ENCODE peak calls at places on chromosome 3, in four cellular contexts. One of them, this sample, is unnamed.

GRCh38 chr3:16468114-16469098 is 45.1 kb downstream of the RFTN1 start:
- DNase-seq in K562: no peak
- DNase-seq in H1: no peak
- DNase-seq in HepG2: no peak
- DNase-seq in this sample: no peak

GRCh38 chr3:173553635-173554280 is 156.2 kb downstream of the NLGN1 start:
- DNase-seq in K562: peak
- DNase-seq in H1: no peak
- DNase-seq in HepG2: peak
- DNase-seq in this sample: peak

GRCh38 chr3:31709005-31709404 is 176.3 kb downstream of the STT3B start:
- DNase-seq in K562: no peak
- DNase-seq in H1: no peak
- DNase-seq in HepG2: no peak
- DNase-seq in this sample: no peak

GRCh38 chr3:140219923-140220452 is 285.0 kb downstream of the CLSTN2 start:
- DNase-seq in K562: no peak
- DNase-seq in H1: no peak
- DNase-seq in HepG2: no peak
- DNase-seq in this sample: no peak

GRCh38 chr3:189304465-189305341 is 132.9 kb downstream of the TPRG1 start:
- DNase-seq in K562: no peak
- DNase-seq in H1: peak
- DNase-seq in HepG2: no peak
- DNase-seq in this sample: peak

GRCh38 chr3:194142156-194142910 is 6.4 kb downstream of the HES1 start:
- DNase-seq in K562: no peak
- DNase-seq in H1: no peak
- DNase-seq in HepG2: no peak
- DNase-seq in this sample: no peak

GRCh38 chr3:138082085-138082991 is 33.1 kb downstream of the DZIP1L start:
- DNase-seq in K562: no peak
- DNase-seq in H1: no peak
- DNase-seq in HepG2: peak
- DNase-seq in this sample: no peak

GRCh38 chr3:190616627-190617026 is 102.7 kb downstream of the IL1RAP start:
- DNase-seq in K562: no peak
- DNase-seq in H1: no peak
- DNase-seq in HepG2: no peak
- DNase-seq in this sample: no peak

GRCh38 chr3:167808910-167809309 is 73.4 kb downstream of the SERPINI1 start:
- DNase-seq in K562: no peak
- DNase-seq in H1: no peak
- DNase-seq in HepG2: no peak
- DNase-seq in this sample: no peak

GRCh38 chr3:157122116-157122515 is 37.8 kb downstream of the CCNL1 start:
- DNase-seq in K562: no peak
- DNase-seq in H1: no peak
- DNase-seq in HepG2: peak
- DNase-seq in this sample: no peak

GRCh38 chr3:87495946-87496345 is 219.6 kb upstream of the POU1F1 start:
- DNase-seq in K562: no peak
- DNase-seq in H1: no peak
- DNase-seq in HepG2: no peak
- DNase-seq in this sample: no peak

GRCh38 chr3:42612147-42612680 is 11.7 kb downstream of the NKTR start:
- DNase-seq in K562: no peak
- DNase-seq in H1: no peak
- DNase-seq in HepG2: no peak
- DNase-seq in this sample: no peak

GRCh38 chr3:143120716-143121239 is 1.2 kb downstream of the CHST2 start:
- DNase-seq in K562: peak
- DNase-seq in H1: no peak
- DNase-seq in HepG2: no peak
- DNase-seq in this sample: no peak

GRCh38 chr3:32313723-32314473 is 75.4 kb downstream of the CMTM8 start:
- DNase-seq in K562: no peak
- DNase-seq in H1: no peak
- DNase-seq in HepG2: no peak
- DNase-seq in this sample: no peak

GRCh38 chr3:42749753-42750231 is 23.3 kb downstream of the CCDC13 start:
- DNase-seq in K562: peak
- DNase-seq in H1: no peak
- DNase-seq in HepG2: no peak
- DNase-seq in this sample: no peak

GRCh38 chr3:126521122-126521891 is 2.6 kb upstream of the CHST13 start:
- DNase-seq in K562: no peak
- DNase-seq in H1: no peak
- DNase-seq in HepG2: no peak
- DNase-seq in this sample: no peak

GRCh38 chr3:187062526-187063177 is 76.6 kb downstream of the RPL39L start:
- DNase-seq in K562: no peak
- DNase-seq in H1: no peak
- DNase-seq in HepG2: peak
- DNase-seq in this sample: no peak
- TF ChIP-seq ZNF274 in K562: no peak
- TF ChIP-seq ZNF274 in H1: no peak
- TF ChIP-seq ZNF274 in HepG2: no peak
- TF ChIP-seq ZNF274 in this sample: no peak

GRCh38 chr3:159969-160368 is 36.6 kb upstream of the CHL1 start:
- DNase-seq in K562: no peak
- DNase-seq in H1: no peak
- DNase-seq in HepG2: no peak
- DNase-seq in this sample: no peak
- TF ChIP-seq ZNF274 in K562: no peak
- TF ChIP-seq ZNF274 in H1: no peak
- TF ChIP-seq ZNF274 in HepG2: no peak
- TF ChIP-seq ZNF274 in this sample: no peak

DNA sequence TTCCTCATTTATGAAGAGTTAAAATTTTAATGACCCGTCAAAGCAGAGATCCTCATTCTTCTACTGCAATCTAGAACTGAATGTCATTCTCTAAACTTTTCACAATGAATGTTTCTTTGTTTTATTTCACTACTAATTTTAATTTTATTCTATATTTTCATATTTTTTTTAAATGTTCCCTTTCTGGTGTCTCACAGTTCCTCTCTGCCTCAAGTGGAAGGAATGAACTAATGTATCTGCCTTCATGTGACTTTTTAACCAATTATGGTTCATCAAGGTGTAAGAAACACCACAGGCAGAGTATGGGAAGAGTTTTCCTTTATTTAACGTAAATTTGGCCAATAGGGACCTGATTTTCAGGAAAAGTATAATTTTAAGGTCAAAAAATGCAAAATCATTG is 441.7 kb downstream of the EPHA6 start:
- DNase-seq in K562: no peak
- DNase-seq in H1: no peak
- DNase-seq in HepG2: no peak
- DNase-seq in this sample: no peak
- TF ChIP-seq ZNF274 in K562: no peak
- TF ChIP-seq ZNF274 in H1: no peak
- TF ChIP-seq ZNF274 in HepG2: no peak
- TF ChIP-seq ZNF274 in this sample: no peak

DNA sequence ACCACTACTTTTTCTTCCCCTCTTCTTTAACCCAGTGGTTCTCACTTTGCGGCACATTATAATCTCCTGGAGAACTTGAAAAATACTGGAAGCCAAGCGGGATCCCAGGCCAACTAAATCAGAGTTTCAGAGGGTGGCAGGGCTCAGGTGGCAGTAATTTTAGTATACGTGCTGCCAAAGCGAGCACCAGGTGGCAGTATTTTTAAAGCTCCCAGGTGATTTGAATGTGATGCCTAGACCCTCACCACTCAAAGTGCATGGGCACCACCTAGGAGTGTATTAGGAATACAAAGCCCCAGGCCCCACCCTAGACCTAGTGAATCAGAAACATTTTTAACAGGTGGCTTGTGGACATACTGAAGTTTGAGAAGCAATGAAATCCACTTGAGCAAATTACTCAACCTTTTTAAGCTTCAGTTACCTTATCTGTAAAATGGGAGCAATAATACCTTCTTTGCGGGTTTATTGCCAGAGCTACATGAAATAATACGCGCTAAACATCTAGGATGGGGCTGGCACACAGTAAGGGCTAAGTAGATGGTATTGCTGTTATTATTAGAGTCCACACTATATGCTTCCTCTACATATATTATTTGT is 8.3 kb downstream of the B3GALNT1 start:
- DNase-seq in K562: no peak
- DNase-seq in H1: peak
- DNase-seq in HepG2: peak
- DNase-seq in this sample: peak
- TF ChIP-seq ZNF274 in K562: no peak
- TF ChIP-seq ZNF274 in H1: no peak
- TF ChIP-seq ZNF274 in HepG2: no peak
- TF ChIP-seq ZNF274 in this sample: no peak

DNA sequence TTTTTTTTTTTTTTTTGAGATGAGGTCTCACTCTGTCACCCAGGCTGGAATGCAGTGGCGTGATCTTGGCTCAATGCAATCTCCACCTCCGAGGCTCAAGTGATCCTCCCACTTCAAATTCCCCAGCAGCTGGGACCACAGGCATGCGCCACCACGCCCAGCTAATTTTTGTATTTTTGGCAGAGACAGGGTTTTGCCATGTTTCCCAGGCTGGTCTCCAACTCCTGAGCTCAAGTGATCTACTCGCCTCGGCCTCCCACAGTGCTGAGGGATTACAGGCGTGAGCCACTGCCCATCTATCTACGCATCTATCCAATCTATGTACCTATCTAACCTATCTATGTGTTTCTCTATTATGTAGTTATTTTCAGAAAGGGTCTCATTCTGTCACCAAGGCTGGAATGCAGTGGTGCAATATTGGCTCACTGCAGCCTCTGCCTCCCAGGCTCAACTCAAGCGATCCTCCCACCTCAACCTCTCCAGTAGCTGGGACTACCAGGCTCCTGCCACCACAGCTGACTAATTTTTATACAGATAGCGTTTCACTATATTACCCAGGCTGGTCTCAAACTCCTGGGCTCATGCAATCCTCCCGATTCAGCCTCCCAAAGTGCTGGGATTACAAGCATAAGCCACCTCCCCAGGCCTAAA is 20.2 kb upstream of the GPX1 start:
- DNase-seq in K562: no peak
- DNase-seq in H1: no peak
- DNase-seq in HepG2: peak
- DNase-seq in this sample: no peak
- TF ChIP-seq ZNF274 in K562: no peak
- TF ChIP-seq ZNF274 in H1: no peak
- TF ChIP-seq ZNF274 in HepG2: no peak
- TF ChIP-seq ZNF274 in this sample: no peak

DNA sequence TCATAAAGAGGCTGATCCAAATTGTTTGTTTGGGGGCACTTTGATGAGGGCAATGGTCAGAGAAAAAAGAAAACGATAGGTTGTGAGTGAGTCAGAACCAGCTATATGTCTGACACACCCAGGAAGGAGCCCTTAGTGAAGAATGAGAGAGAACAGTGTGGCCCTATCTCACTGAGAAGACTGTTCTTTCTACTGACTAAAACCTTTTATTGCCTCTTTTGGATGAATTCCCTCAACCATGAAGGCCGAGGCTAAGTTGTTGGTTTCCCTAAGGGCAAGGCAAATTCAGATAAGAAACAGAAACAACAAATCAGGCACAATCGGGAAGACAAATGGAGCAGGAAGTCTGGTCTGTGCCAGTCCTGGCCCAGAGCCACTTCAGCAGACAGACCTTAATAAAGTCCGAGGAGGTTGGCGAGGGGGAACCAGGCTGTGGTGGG is 82.8 kb downstream of the TGFBR2 start:
- DNase-seq in K562: no peak
- DNase-seq in H1: no peak
- DNase-seq in HepG2: no peak
- DNase-seq in this sample: no peak
- TF ChIP-seq ZNF274 in K562: no peak
- TF ChIP-seq ZNF274 in H1: no peak
- TF ChIP-seq ZNF274 in HepG2: no peak
- TF ChIP-seq ZNF274 in this sample: no peak

GRCh38 chr3:122151480-122151879 is 32.0 kb upstream of the CASR start:
- DNase-seq in K562: no peak
- DNase-seq in H1: no peak
- DNase-seq in HepG2: no peak
- DNase-seq in this sample: no peak

GRCh38 chr3:122149228-122149627 is 34.2 kb upstream of the CASR start:
- DNase-seq in K562: no peak
- DNase-seq in H1: no peak
- DNase-seq in HepG2: no peak
- DNase-seq in this sample: no peak

DNA sequence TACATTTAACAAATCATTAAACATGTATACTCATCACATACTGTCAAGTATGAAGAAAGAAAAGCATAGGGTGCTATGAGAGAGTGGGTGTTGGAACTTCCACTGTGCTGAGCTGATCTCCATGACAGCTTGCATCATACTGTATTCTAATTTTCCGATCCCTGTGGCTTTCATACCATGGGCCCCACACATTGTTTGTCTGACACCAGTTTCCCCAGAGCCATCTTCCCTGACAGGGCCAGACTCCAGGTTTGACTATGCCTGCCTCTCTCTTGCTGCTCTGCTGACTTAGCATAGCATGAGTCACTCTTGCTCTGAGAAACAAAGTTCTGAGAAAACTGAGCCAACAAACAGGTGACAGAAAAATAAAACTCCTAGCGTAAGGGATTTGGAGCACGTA is 37.0 kb upstream of the CASR start:
- DNase-seq in K562: no peak
- DNase-seq in H1: no peak
- DNase-seq in HepG2: no peak
- DNase-seq in this sample: no peak
- TF ChIP-seq ZNF274 in K562: no peak
- TF ChIP-seq ZNF274 in H1: no peak
- TF ChIP-seq ZNF274 in HepG2: no peak
- TF ChIP-seq ZNF274 in this sample: no peak

DNA sequence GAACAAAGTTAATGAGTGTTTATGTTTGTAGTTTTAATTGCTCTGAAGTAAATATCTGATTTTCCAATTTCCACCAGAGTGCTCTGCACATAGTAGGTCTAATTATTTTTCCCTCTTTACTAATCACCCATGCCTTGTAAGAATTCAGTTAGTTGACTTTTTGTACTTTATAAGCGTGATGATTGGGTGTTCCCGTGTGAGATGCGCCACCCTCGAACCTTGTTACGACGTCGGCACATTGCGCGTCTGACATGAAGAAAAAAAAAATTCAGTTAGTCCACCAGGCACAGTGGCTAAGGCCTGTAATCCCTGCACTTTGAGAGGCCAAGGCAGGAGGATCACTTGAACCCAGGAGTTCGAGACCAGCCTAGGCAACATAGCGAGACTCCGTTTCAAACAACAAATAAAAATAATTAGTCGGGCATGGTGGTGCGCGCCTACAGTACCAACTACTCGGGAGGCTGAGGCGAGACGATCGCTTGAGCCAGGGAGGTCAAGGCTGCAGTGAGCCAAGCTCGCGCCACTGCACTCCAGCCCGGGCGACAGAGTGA is 507 bp upstream of the VHL start:
- DNase-seq in K562: no peak
- DNase-seq in H1: no peak
- DNase-seq in HepG2: no peak
- DNase-seq in this sample: no peak
- TF ChIP-seq ZNF274 in K562: no peak
- TF ChIP-seq ZNF274 in H1: no peak
- TF ChIP-seq ZNF274 in HepG2: no peak
- TF ChIP-seq ZNF274 in this sample: no peak

This sample was measured in NT2/D1.